ENCODE peak calls at places on chromosomes 11 and 22, in six cellular contexts. U is stomach, Z is sigmoid colon, L is breast epithelium, F is HCT116, X is transverse colon. O is an unnamed sample.
A peak's percentile ranks its signal among the peaks of the same experiment; 100 is the strongest.

GRCh38 chr11:19725379-19726079 is 12.9 kb downstream of the NAV2 start:
- DNase-seq in U (peak; percentile 41), Z (no peak), L (peak; percentile 89), F (no peak), X (no peak), O (no peak)

GRCh38 chr11:1574256-1575242 is 2.5 kb upstream of the DUSP8 start:
- DNase-seq in U (peak; percentile 69), Z (peak; percentile 85), L (peak; percentile 36), F (no peak), X (peak; percentile 77), O (no peak)

GRCh38 chr11:66081505-66081904 is 11.4 kb downstream of the PACS1 start:
- DNase-seq in U (peak; percentile 78), Z (peak; percentile 73), L (peak; percentile 91), F (no peak), X (peak; percentile 74), O (no peak)

GRCh38 chr11:47333526-47333845 is 19.0 kb downstream of the MYBPC3 start:
- DNase-seq in U (no peak), Z (no peak), L (no peak), F (no peak), X (no peak), O (no peak)

GRCh38 chr11:4095509-4096230 is 1.1 kb downstream of the RRM1 start:
- DNase-seq in U (no peak), Z (no peak), L (no peak), F (no peak), X (no peak), O (no peak)

GRCh38 chr11:120061036-120061760 is 76.7 kb downstream of the TRIM29 start:
- DNase-seq in U (no peak), Z (no peak), L (peak; percentile 21), F (no peak), X (no peak), O (peak; percentile 88)

GRCh38 chr11:2481253-2481652 is 36.4 kb downstream of the KCNQ1 start:
- DNase-seq in U (no peak), Z (no peak), L (no peak), F (no peak), X (no peak), O (no peak)

GRCh38 chr22:44191036-44191454 is 10.3 kb downstream of the PARVG start:
- DNase-seq in U (no peak), Z (peak; percentile 57), L (no peak), F (no peak), X (no peak), O (no peak)

GRCh38 chr22:44538071-44538470 is 40.0 kb upstream of the RTL6 start:
- DNase-seq in U (no peak), Z (no peak), L (no peak), F (no peak), X (no peak), O (no peak)

GRCh38 chr11:10694481-10695239 is 1.1 kb upstream of the IRAG1 start:
- DNase-seq in U (no peak), Z (no peak), L (no peak), F (no peak), X (no peak), O (no peak)

GRCh38 chr11:108733479-108734116 is 68.7 kb downstream of the DDX10 start:
- DNase-seq in U (no peak), Z (no peak), L (no peak), F (no peak), X (no peak), O (no peak)

GRCh38 chr22:35057155-35057554 is 8.8 kb upstream of the ISX start:
- DNase-seq in U (no peak), Z (no peak), L (no peak), F (no peak), X (no peak), O (no peak)

GRCh38 chr22:35593071-35593884 is 23.9 kb downstream of the MB start:
- DNase-seq in U (no peak), Z (no peak), L (no peak), F (no peak), X (no peak), O (no peak)

GRCh38 chr11:134068829-134069425 is at the start of gene JAM3:
- DNase-seq in U (peak; percentile 87), Z (peak; percentile 97), L (peak; percentile 88), F (no peak), X (peak; percentile 87), O (peak; percentile 95)
- TF ChIP-seq POLR2AphosphoS5 in U (peak; percentile 78), Z (peak; percentile 96), L (peak; percentile 51), F (no peak), X (peak; percentile 95), O (peak; percentile 98)

GRCh38 chr11:12727556-12728070 is 53.4 kb downstream of the TEAD1 start:
- DNase-seq in U (no peak), Z (no peak), L (no peak), F (no peak), X (no peak), O (no peak)
- H3K27ac ChIP-seq in U (no peak overlapping the region), Z (no peak overlapping the region), L (peak overlapping the region; percentile 3), F (peak overlapping the region; percentile 83), X (peak overlapping the region; percentile 30), O (no peak overlapping the region)

DNA sequence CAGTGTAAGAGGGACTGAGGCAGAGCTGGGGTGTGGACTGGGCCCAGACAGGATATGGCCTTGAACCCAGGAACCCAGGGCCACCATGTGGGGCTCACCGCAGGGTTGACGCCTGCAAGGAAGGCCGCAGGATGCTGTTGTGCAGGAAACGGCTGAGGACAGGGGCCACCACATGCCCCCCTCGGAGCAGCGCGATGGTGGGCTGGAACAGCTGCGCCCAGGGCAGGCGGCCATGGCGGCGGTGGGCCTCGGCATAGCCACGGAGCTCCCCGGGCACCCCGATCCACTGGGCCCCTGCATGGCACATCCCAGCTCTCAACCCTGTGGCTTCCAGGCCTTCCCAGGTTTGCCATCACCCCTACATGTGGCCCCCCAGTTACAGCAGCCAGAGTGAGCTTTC is 12.2 kb downstream of the GGT5 start:
- DNase-seq in U (no peak), Z (no peak), L (no peak), F (no peak), X (no peak), O (no peak)
- TF ChIP-seq POLR2AphosphoS5 in U (no peak), Z (no peak), L (no peak), F (no peak), X (no peak), O (no peak)

GRCh38 chr11:45155058-45155551 is 8.7 kb downstream of the PRDM11 start:
- DNase-seq in U (peak; percentile 19), Z (peak; percentile 69), L (no peak), F (no peak), X (no peak), O (no peak)
- H3K27ac ChIP-seq in U (peak overlapping the region; percentile 70), Z (peak overlapping the region; percentile 82), L (no peak overlapping the region), F (no peak overlapping the region), X (no peak overlapping the region), O (peak overlapping the region; percentile 60)

GRCh38 chr11:102436546-102436945 is 16.0 kb downstream of the TMEM123 start:
- DNase-seq in U (no peak), Z (no peak), L (no peak), F (no peak), X (no peak), O (no peak)
- TF ChIP-seq POLR2AphosphoS5 in U (no peak), Z (no peak), L (no peak), F (no peak), X (no peak), O (no peak)

GRCh38 chr11:94708176-94708575 is 60.0 kb upstream of the AMOTL1 start:
- DNase-seq in U (no peak), Z (no peak), L (no peak), F (no peak), X (no peak), O (no peak)

GRCh38 chr11:94706211-94706610 is 61.9 kb upstream of the AMOTL1 start:
- DNase-seq in U (no peak), Z (no peak), L (peak; percentile 65), F (no peak), X (no peak), O (no peak)

GRCh38 chr11:94708642-94709041 is 59.5 kb upstream of the AMOTL1 start:
- DNase-seq in U (no peak), Z (no peak), L (no peak), F (no peak), X (no peak), O (no peak)

GRCh38 chr11:94702481-94702880 is 65.7 kb upstream of the AMOTL1 start:
- DNase-seq in U (no peak), Z (no peak), L (no peak), F (no peak), X (no peak), O (no peak)

DNA sequence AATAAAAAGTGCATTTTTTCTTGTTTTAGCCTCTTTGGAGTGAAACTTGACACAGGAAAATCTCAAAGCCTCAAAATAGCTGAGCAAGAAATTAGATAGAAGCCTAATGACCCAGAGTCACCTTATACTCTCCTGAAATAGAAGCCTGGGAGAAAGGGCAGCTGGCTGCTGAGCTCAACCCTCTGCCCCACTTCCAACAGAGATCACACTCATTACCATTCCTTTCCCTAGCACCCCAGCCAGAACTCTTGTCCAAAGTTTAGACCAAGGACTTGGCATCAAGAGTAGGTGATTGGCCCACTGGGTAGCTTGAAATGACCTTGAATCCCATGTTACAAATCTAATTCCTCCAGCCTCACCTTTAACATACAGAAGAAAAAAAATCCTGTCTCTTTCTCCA is 62.7 kb upstream of the AMOTL1 start:
- DNase-seq in U (no peak), Z (no peak), L (no peak), F (no peak), X (no peak), O (no peak)
- H3K27ac ChIP-seq in U (no peak overlapping the region), Z (no peak overlapping the region), L (peak overlapping the region; percentile 78), F (no peak overlapping the region), X (no peak overlapping the region), O (no peak overlapping the region)

O was measured in esophagus muscularis mucosa.